ENCODE peak calls at places on chromosomes 5 and 9, in four cellular contexts. One of them, this sample, is unnamed. For H3K4me1, the result is how much of the 10 kb centered on the place peaks cover.

GRCh38 chr9:86909388-86909787 is 37.9 kb downstream of the GAS1 start:
- DNase-seq in pancreas: no peak
- DNase-seq in left ventricle myocardium inferior: no peak
- DNase-seq in gastrocnemius medialis: no peak
- DNase-seq in this sample: no peak

GRCh38 chr9:72954431-72955420 is 1.9 kb upstream of the ALDH1A1 start:
- DNase-seq in pancreas: no peak
- DNase-seq in left ventricle myocardium inferior: no peak
- DNase-seq in gastrocnemius medialis: peak
- DNase-seq in this sample: no peak

GRCh38 chr5:106637275-106637674 is 1033.5 kb downstream of the EFNA5 start:
- DNase-seq in pancreas: no peak
- DNase-seq in left ventricle myocardium inferior: no peak
- DNase-seq in gastrocnemius medialis: no peak
- DNase-seq in this sample: no peak

GRCh38 chr5:146337928-146338327 is 711 bp upstream of the POU4F3 start:
- DNase-seq in pancreas: no peak
- DNase-seq in left ventricle myocardium inferior: no peak
- DNase-seq in gastrocnemius medialis: no peak
- DNase-seq in this sample: no peak

GRCh38 chr5:135887881-135888614 is 7.6 kb downstream of the IL9 start:
- DNase-seq in pancreas: no peak
- DNase-seq in left ventricle myocardium inferior: no peak
- DNase-seq in gastrocnemius medialis: no peak
- DNase-seq in this sample: no peak

GRCh38 chr9:37784291-37784639 is 599 bp downstream of the EXOSC3 start:
- DNase-seq in pancreas: no peak
- DNase-seq in left ventricle myocardium inferior: no peak
- DNase-seq in gastrocnemius medialis: no peak
- DNase-seq in this sample: no peak

GRCh38 chr5:116492016-116492623 is 82.5 kb downstream of the SEMA6A start:
- DNase-seq in pancreas: no peak
- DNase-seq in left ventricle myocardium inferior: no peak
- DNase-seq in gastrocnemius medialis: no peak
- DNase-seq in this sample: no peak

GRCh38 chr9:137952976-137953666 is 75.5 kb downstream of the CACNA1B start:
- DNase-seq in pancreas: no peak
- DNase-seq in left ventricle myocardium inferior: no peak
- DNase-seq in gastrocnemius medialis: no peak
- DNase-seq in this sample: no peak

GRCh38 chr5:16773990-16774389 is 157.2 kb upstream of the RETREG1 start:
- DNase-seq in pancreas: no peak
- DNase-seq in left ventricle myocardium inferior: no peak
- DNase-seq in gastrocnemius medialis: no peak
- DNase-seq in this sample: no peak

GRCh38 chr5:169567079-169567478 is 16.5 kb upstream of the SPDL1 start:
- DNase-seq in pancreas: no peak
- DNase-seq in left ventricle myocardium inferior: no peak
- DNase-seq in gastrocnemius medialis: no peak
- DNase-seq in this sample: no peak

GRCh38 chr9:136506425-136506824 is 23.6 kb upstream of the SEC16A start:
- DNase-seq in pancreas: no peak
- DNase-seq in left ventricle myocardium inferior: no peak
- DNase-seq in gastrocnemius medialis: no peak
- DNase-seq in this sample: no peak

GRCh38 chr9:120434532-120434931 is 145.4 kb downstream of the CDK5RAP2 start:
- DNase-seq in pancreas: no peak
- DNase-seq in left ventricle myocardium inferior: peak
- DNase-seq in gastrocnemius medialis: peak
- DNase-seq in this sample: peak

GRCh38 chr9:134537891-134538520 is 103.6 kb upstream of the COL5A1 start:
- DNase-seq in pancreas: no peak
- DNase-seq in left ventricle myocardium inferior: peak
- DNase-seq in gastrocnemius medialis: no peak
- DNase-seq in this sample: no peak

GRCh38 chr5:81631124-81631523 is 119.8 kb downstream of the SSBP2 start:
- DNase-seq in pancreas: no peak
- DNase-seq in left ventricle myocardium inferior: no peak
- DNase-seq in gastrocnemius medialis: no peak
- DNase-seq in this sample: no peak

GRCh38 chr5:134131578-134132350 is 17.3 kb downstream of the TCF7 start:
- DNase-seq in pancreas: no peak
- DNase-seq in left ventricle myocardium inferior: peak
- DNase-seq in gastrocnemius medialis: no peak
- DNase-seq in this sample: no peak

GRCh38 chr5:145124806-145125205 is 710.3 kb downstream of the PRELID2 start:
- DNase-seq in pancreas: no peak
- DNase-seq in left ventricle myocardium inferior: no peak
- DNase-seq in gastrocnemius medialis: no peak
- DNase-seq in this sample: no peak

GRCh38 chr9:88801214-88801796 is 190.0 kb upstream of the S1PR3 start:
- DNase-seq in pancreas: no peak
- DNase-seq in left ventricle myocardium inferior: no peak
- DNase-seq in gastrocnemius medialis: no peak
- DNase-seq in this sample: no peak

GRCh38 chr5:156137482-156137881 is 189.5 kb upstream of the SGCD start:
- DNase-seq in pancreas: no peak
- DNase-seq in left ventricle myocardium inferior: no peak
- DNase-seq in gastrocnemius medialis: no peak
- DNase-seq in this sample: no peak

GRCh38 chr5:173869316-173869715 is 18.8 kb upstream of the CPEB4 start:
- DNase-seq in pancreas: no peak
- DNase-seq in left ventricle myocardium inferior: no peak
- DNase-seq in gastrocnemius medialis: no peak
- DNase-seq in this sample: no peak

GRCh38 chr5:146344155-146345118 is 5.8 kb downstream of the POU4F3 start:
- DNase-seq in pancreas: peak
- DNase-seq in left ventricle myocardium inferior: no peak
- DNase-seq in gastrocnemius medialis: no peak
- DNase-seq in this sample: no peak

GRCh38 chr5:126594676-126595485 is at the start of gene ALDH7A1:
- DNase-seq in pancreas: peak
- DNase-seq in left ventricle myocardium inferior: peak
- DNase-seq in gastrocnemius medialis: peak
- DNase-seq in this sample: peak

GRCh38 chr9:20321683-20322082 is 300.6 kb downstream of the MLLT3 start:
- DNase-seq in pancreas: no peak
- DNase-seq in left ventricle myocardium inferior: no peak
- DNase-seq in gastrocnemius medialis: no peak
- DNase-seq in this sample: no peak

GRCh38 chr9:80320916-80321315 is 749.2 kb downstream of the TLE4 start:
- DNase-seq in pancreas: no peak
- DNase-seq in left ventricle myocardium inferior: no peak
- DNase-seq in gastrocnemius medialis: no peak
- DNase-seq in this sample: no peak

GRCh38 chr5:132428811-132429440 is 59.4 kb downstream of the SLC22A5 start:
- DNase-seq in pancreas: no peak
- DNase-seq in left ventricle myocardium inferior: no peak
- DNase-seq in gastrocnemius medialis: no peak
- DNase-seq in this sample: no peak
- H3K4me1 ChIP-seq in pancreas: half or more
- H3K4me1 ChIP-seq in left ventricle myocardium inferior: half or more
- H3K4me1 ChIP-seq in gastrocnemius medialis: half or more
- H3K4me1 ChIP-seq in this sample: half or more

GRCh38 chr9:93028448-93029006 is 30.0 kb upstream of the SUSD3 start:
- DNase-seq in pancreas: no peak
- DNase-seq in left ventricle myocardium inferior: no peak
- DNase-seq in gastrocnemius medialis: no peak
- DNase-seq in this sample: no peak

GRCh38 chr9:93024986-93025630 is 33.4 kb upstream of the SUSD3 start:
- DNase-seq in pancreas: no peak
- DNase-seq in left ventricle myocardium inferior: no peak
- DNase-seq in gastrocnemius medialis: no peak
- DNase-seq in this sample: no peak

GRCh38 chr9:93026640-93027039 is 31.9 kb upstream of the SUSD3 start:
- DNase-seq in pancreas: no peak
- DNase-seq in left ventricle myocardium inferior: no peak
- DNase-seq in gastrocnemius medialis: no peak
- DNase-seq in this sample: no peak

GRCh38 chr9:93025736-93026135 is 32.8 kb upstream of the SUSD3 start:
- DNase-seq in pancreas: no peak
- DNase-seq in left ventricle myocardium inferior: no peak
- DNase-seq in gastrocnemius medialis: no peak
- DNase-seq in this sample: no peak

GRCh38 chr9:93027750-93028149 is 30.8 kb upstream of the SUSD3 start:
- DNase-seq in pancreas: no peak
- DNase-seq in left ventricle myocardium inferior: no peak
- DNase-seq in gastrocnemius medialis: no peak
- DNase-seq in this sample: no peak
- H3K4me1 ChIP-seq in pancreas: under half
- H3K4me1 ChIP-seq in left ventricle myocardium inferior: under half
- H3K4me1 ChIP-seq in gastrocnemius medialis: under half
- H3K4me1 ChIP-seq in this sample: under half

GRCh38 chr5:56321236-56321881 is 88.2 kb upstream of the ANKRD55 start:
- DNase-seq in pancreas: no peak
- DNase-seq in left ventricle myocardium inferior: no peak
- DNase-seq in gastrocnemius medialis: no peak
- DNase-seq in this sample: no peak

GRCh38 chr5:56322592-56322991 is 89.5 kb upstream of the ANKRD55 start:
- DNase-seq in pancreas: no peak
- DNase-seq in left ventricle myocardium inferior: no peak
- DNase-seq in gastrocnemius medialis: no peak
- DNase-seq in this sample: no peak

GRCh38 chr5:56325039-56325438 is 91.9 kb upstream of the ANKRD55 start:
- DNase-seq in pancreas: no peak
- DNase-seq in left ventricle myocardium inferior: no peak
- DNase-seq in gastrocnemius medialis: no peak
- DNase-seq in this sample: no peak

GRCh38 chr5:56326116-56326515 is 93.0 kb upstream of the ANKRD55 start:
- DNase-seq in pancreas: no peak
- DNase-seq in left ventricle myocardium inferior: no peak
- DNase-seq in gastrocnemius medialis: no peak
- DNase-seq in this sample: no peak

GRCh38 chr5:56323505-56323904 is 90.4 kb upstream of the ANKRD55 start:
- DNase-seq in pancreas: no peak
- DNase-seq in left ventricle myocardium inferior: no peak
- DNase-seq in gastrocnemius medialis: no peak
- DNase-seq in this sample: no peak
- H3K4me1 ChIP-seq in pancreas: under half
- H3K4me1 ChIP-seq in left ventricle myocardium inferior: under half
- H3K4me1 ChIP-seq in gastrocnemius medialis: under half
- H3K4me1 ChIP-seq in this sample: under half

GRCh38 chr9:126399251-126399650 is 72.6 kb downstream of the MVB12B start:
- DNase-seq in pancreas: no peak
- DNase-seq in left ventricle myocardium inferior: no peak
- DNase-seq in gastrocnemius medialis: no peak
- DNase-seq in this sample: no peak

GRCh38 chr9:126399789-126400188 is 73.2 kb downstream of the MVB12B start:
- DNase-seq in pancreas: no peak
- DNase-seq in left ventricle myocardium inferior: no peak
- DNase-seq in gastrocnemius medialis: no peak
- DNase-seq in this sample: no peak

GRCh38 chr9:126400571-126400970 is 73.9 kb downstream of the MVB12B start:
- DNase-seq in pancreas: no peak
- DNase-seq in left ventricle myocardium inferior: no peak
- DNase-seq in gastrocnemius medialis: no peak
- DNase-seq in this sample: no peak

GRCh38 chr9:126397056-126397455 is 70.4 kb downstream of the MVB12B start:
- DNase-seq in pancreas: no peak
- DNase-seq in left ventricle myocardium inferior: no peak
- DNase-seq in gastrocnemius medialis: no peak
- DNase-seq in this sample: no peak

GRCh38 chr9:126398403-126399058 is 71.9 kb downstream of the MVB12B start:
- DNase-seq in pancreas: peak
- DNase-seq in left ventricle myocardium inferior: peak
- DNase-seq in gastrocnemius medialis: peak
- DNase-seq in this sample: peak
- H3K4me1 ChIP-seq in pancreas: under half
- H3K4me1 ChIP-seq in left ventricle myocardium inferior: under half
- H3K4me1 ChIP-seq in gastrocnemius medialis: under half
- H3K4me1 ChIP-seq in this sample: under half

GRCh38 chr9:114281421-114282103 is 41.3 kb upstream of the ORM1 start:
- DNase-seq in pancreas: no peak
- DNase-seq in left ventricle myocardium inferior: peak
- DNase-seq in gastrocnemius medialis: peak
- DNase-seq in this sample: peak

GRCh38 chr9:114282507-114282906 is 40.4 kb upstream of the ORM1 start:
- DNase-seq in pancreas: no peak
- DNase-seq in left ventricle myocardium inferior: peak
- DNase-seq in gastrocnemius medialis: peak
- DNase-seq in this sample: no peak

GRCh38 chr9:114280636-114281315 is 42.1 kb upstream of the ORM1 start:
- DNase-seq in pancreas: no peak
- DNase-seq in left ventricle myocardium inferior: peak
- DNase-seq in gastrocnemius medialis: no peak
- DNase-seq in this sample: no peak

GRCh38 chr9:114282926-114283325 is 40.0 kb upstream of the ORM1 start:
- DNase-seq in pancreas: no peak
- DNase-seq in left ventricle myocardium inferior: peak
- DNase-seq in gastrocnemius medialis: no peak
- DNase-seq in this sample: no peak

DNA sequence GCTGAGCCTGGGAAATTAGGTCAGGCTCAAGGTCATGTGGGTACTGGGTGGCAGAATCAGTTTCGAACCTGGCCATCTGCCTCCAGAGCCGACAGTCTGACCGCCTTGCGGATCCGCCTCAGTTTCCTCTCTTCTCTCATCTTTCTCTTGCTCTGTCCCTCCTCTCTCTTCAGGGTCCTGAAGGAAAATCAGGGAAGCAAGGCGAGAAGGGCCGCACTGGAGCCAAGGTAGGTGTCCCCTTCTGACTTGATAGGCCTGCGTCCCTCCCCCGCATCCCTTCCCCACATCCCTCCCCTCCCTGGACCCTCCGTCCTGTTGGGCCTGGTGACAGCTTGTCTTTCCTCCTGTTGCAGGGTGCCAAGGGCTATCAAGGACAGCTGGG is 40.8 kb upstream of the ORM1 start:
- DNase-seq in pancreas: no peak
- DNase-seq in left ventricle myocardium inferior: peak
- DNase-seq in gastrocnemius medialis: peak
- DNase-seq in this sample: no peak
- H3K4me1 ChIP-seq in pancreas: under half
- H3K4me1 ChIP-seq in left ventricle myocardium inferior: under half
- H3K4me1 ChIP-seq in gastrocnemius medialis: under half
- H3K4me1 ChIP-seq in this sample: under half

GRCh38 chr5:90424245-90424644 is 14.7 kb upstream of the CETN3 start:
- DNase-seq in pancreas: no peak
- DNase-seq in left ventricle myocardium inferior: no peak
- DNase-seq in gastrocnemius medialis: no peak
- DNase-seq in this sample: no peak
- H3K4me1 ChIP-seq in pancreas: under half
- H3K4me1 ChIP-seq in left ventricle myocardium inferior: under half
- H3K4me1 ChIP-seq in gastrocnemius medialis: under half
- H3K4me1 ChIP-seq in this sample: under half

DNA sequence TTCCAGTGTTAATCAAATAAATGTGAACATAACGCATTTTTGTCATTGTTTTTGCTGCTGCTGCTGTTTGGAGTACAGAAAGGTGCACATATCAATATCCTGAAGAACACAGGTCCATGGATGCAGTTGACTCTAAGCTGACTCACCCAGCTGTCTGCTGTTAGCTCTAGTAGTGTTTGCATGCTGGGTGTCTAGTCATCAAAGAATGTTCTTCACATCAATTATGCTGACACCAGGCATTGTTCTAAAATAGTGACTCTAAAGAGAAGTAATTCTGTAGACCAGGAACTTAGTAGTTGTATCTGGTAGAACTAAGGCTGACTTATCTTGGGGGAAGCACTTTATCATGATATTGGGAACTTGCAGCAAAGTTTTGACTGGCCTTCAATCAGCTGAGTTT is 55.7 kb upstream of the DPYSL3 start:
- DNase-seq in pancreas: no peak
- DNase-seq in left ventricle myocardium inferior: no peak
- DNase-seq in gastrocnemius medialis: no peak
- DNase-seq in this sample: no peak
- H3K4me1 ChIP-seq in pancreas: under half
- H3K4me1 ChIP-seq in left ventricle myocardium inferior: under half
- H3K4me1 ChIP-seq in gastrocnemius medialis: under half
- H3K4me1 ChIP-seq in this sample: under half